ENCODE peak calls at places on chromosomes 6 and 20, in seven cellular contexts. U, D, B, Y, X, I and K are unnamed samples. For H3K9me3, the result is how much of the 10 kb centered on the place peaks cover.

GRCh38 chr20:38222923-38223742 is 37.4 kb downstream of the KIAA1755 start:
- DNase-seq in U (no peak), D (no peak), B (no peak), Y (no peak), X (no peak), I (no peak), K (no peak)

GRCh38 chr6:139323511-139324445 is 32.0 kb upstream of the TXLNB start:
- DNase-seq in U (peak), D (no peak), B (peak), Y (no peak), X (peak), I (peak), K (peak)

GRCh38 chr20:50980071-50980681 is 21.6 kb downstream of the MOCS3 start:
- DNase-seq in U (no peak), D (no peak), B (no peak), Y (no peak), X (peak), I (no peak), K (no peak)

GRCh38 chr20:38982291-38982690 is 20.1 kb downstream of the DHX35 start:
- DNase-seq in U (no peak), D (no peak), B (no peak), Y (no peak), X (no peak), I (no peak), K (no peak)

GRCh38 chr6:31397901-31398300 is 5.5 kb upstream of the MICA start:
- DNase-seq in U (no peak), D (no peak), B (no peak), Y (no peak), X (no peak), I (no peak), K (no peak)

GRCh38 chr6:135651964-135652755 is 154.6 kb upstream of the AHI1 start:
- DNase-seq in U (no peak), D (no peak), B (no peak), Y (no peak), X (no peak), I (no peak), K (no peak)

GRCh38 chr6:169841907-169842606 is 90.6 kb downstream of the ERMARD start:
- DNase-seq in U (no peak), D (no peak), B (no peak), Y (no peak), X (peak), I (no peak), K (no peak)

GRCh38 chr6:41092421-41093140 is 19.8 kb downstream of the NFYA start:
- DNase-seq in U (no peak), D (no peak), B (peak), Y (no peak), X (no peak), I (no peak), K (no peak)

GRCh38 chr6:43717389-43717788 is 29.8 kb upstream of the MRPS18A start:
- DNase-seq in U (no peak), D (no peak), B (no peak), Y (no peak), X (no peak), I (no peak), K (no peak)

GRCh38 chr20:2804921-2805681 is 4.7 kb upstream of the CPXM1 start:
- DNase-seq in U (no peak), D (no peak), B (no peak), Y (no peak), X (peak), I (no peak), K (no peak)

GRCh38 chr20:47776639-47777038 is 8.6 kb downstream of the SULF2 start:
- DNase-seq in U (no peak), D (no peak), B (no peak), Y (no peak), X (no peak), I (no peak), K (no peak)

GRCh38 chr6:101110814-101111213 is 229.7 kb upstream of the ASCC3 start:
- DNase-seq in U (no peak), D (no peak), B (no peak), Y (no peak), X (no peak), I (no peak), K (no peak)

GRCh38 chr6:142802124-142802523 is 142.9 kb downstream of the HIVEP2 start:
- DNase-seq in U (no peak), D (no peak), B (no peak), Y (no peak), X (peak), I (no peak), K (no peak)

GRCh38 chr6:13615802-13616140 is 636 bp downstream of the NOL7 start:
- DNase-seq in U (peak), D (peak), B (peak), Y (peak), X (peak), I (peak), K (peak)

GRCh38 chr6:119334535-119335264 is 14.9 kb downstream of the MAN1A1 start:
- DNase-seq in U (no peak), D (no peak), B (no peak), Y (no peak), X (no peak), I (no peak), K (no peak)

GRCh38 chr6:130233332-130233731 is 10.6 kb upstream of the SAMD3 start:
- DNase-seq in U (no peak), D (no peak), B (no peak), Y (no peak), X (no peak), I (no peak), K (no peak)

DNA sequence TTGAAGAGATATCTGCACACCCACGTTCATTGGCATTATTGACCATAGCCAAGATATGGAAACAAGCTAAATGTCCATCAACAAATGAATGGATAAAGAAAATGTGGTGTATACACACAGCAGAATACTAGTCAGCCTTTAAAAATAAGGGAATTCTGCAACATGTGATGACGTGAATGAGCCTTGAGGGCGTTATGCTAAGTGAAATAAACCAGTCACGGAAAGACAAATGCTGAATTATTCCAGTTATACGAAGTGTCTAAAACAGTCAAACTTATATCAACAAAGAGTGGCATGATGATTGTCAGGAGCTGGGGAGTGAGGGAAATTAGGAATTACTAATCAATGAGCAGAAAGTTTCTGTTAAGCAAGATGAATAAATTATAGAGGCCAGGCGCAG is 8.4 kb upstream of the DEFB121 start:
- DNase-seq in U (no peak), D (no peak), B (no peak), Y (no peak), X (no peak), I (no peak), K (no peak)
- H3K9me3 ChIP-seq in U (under half), D (under half), B (under half), Y (under half), X (under half), I (under half), K (under half)

GRCh38 chr6:298233-299049 is 6.2 kb downstream of the DUSP22 start:
- DNase-seq in U (no peak), D (no peak), B (peak), Y (no peak), X (no peak), I (no peak), K (no peak)
- H3K9me3 ChIP-seq in U (under half), D (under half), B (under half), Y (under half), X (under half), I (under half), K (under half)

DNA sequence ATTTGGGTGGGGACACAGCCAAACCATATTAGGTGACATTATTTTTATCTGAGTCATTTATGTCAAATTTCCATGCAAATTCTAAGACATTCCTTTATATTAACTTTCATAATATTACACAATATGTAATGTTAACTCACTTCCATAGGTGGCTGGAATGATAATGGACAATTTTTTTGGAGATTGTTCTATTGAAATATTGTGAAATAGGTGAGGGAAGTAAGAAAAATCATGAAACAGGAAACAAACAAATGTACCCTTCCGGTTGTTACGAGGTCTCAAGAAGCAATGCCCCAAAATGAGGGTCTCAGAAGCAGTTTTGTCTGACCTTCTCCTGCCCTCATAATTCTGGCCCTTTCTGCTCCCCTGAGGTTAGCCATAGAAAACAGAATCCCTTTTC is 306.5 kb downstream of the HDGFL1 start:
- DNase-seq in U (no peak), D (no peak), B (no peak), Y (no peak), X (no peak), I (no peak), K (no peak)
- H3K9me3 ChIP-seq in U (under half), D (under half), B (under half), Y (under half), X (under half), I (under half), K (under half)

DNA sequence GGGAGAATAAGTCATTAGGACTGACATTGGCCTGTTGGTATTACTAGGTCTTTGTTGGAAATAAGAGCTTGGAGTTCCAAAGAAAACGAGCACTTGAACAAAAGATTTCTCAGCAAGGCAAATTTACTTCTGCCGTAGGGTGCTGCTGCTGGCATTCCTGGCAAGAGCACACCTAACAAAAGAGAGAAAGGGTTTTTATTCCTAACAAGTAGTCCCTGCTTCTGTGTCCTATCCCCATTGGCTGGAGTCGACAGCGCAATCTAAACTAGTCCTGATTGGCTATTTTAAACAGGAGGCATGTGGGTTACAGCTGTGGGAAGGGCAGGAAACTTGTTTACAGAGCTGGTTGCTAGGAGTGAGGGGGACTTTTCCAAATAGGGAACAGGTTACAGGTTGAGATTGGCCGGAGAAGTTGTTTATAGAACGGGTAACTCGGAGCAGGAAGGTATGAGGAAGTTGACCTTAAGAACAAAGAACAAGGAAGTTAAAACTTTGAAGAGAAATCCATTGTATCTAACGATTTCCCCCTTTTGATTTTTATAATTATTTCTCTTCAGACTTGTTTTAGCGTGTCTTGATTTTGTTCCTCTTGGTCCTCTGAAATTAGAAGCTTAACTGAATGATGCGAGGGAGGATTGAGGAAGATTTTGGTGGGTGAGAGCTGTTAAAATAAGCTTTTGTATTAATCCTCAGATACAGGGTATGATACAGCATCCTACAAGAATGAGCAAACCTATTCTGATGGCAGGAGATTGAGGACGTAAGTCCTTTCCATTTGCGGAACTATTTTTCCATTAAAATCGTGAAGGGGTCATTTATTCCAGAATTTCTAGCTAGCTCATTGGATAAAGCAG is 3.4 kb upstream of the ZNFX1 start:
- DNase-seq in U (no peak), D (no peak), B (no peak), Y (no peak), X (no peak), I (no peak), K (no peak)
- H3K9me3 ChIP-seq in U (under half), D (under half), B (under half), Y (under half), X (under half), I (under half), K (under half)

DNA sequence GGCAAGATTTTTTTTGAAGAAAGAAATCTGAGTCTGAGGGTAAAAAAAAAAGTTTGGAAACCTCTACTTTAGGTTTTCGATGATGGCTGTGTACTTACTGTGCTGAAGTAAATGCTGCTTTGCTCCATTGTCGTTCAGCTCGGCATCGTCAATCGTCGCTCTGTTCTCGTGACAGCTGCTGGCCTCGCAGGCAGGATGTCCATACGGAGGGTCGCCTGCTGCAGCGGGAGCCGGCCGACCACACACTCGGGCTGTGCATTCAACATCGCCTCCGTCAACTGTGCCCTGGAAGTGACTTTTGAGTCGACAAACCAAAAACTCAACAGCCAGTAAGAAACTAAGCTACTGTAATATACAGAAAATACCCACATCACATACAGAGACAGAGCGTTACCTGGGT is 53.1 kb upstream of the SMOC2 start:
- DNase-seq in U (no peak), D (no peak), B (no peak), Y (no peak), X (no peak), I (no peak), K (no peak)
- H3K9me3 ChIP-seq in U (under half), D (under half), B (under half), Y (under half), X (under half), I (under half), K (under half)

DNA sequence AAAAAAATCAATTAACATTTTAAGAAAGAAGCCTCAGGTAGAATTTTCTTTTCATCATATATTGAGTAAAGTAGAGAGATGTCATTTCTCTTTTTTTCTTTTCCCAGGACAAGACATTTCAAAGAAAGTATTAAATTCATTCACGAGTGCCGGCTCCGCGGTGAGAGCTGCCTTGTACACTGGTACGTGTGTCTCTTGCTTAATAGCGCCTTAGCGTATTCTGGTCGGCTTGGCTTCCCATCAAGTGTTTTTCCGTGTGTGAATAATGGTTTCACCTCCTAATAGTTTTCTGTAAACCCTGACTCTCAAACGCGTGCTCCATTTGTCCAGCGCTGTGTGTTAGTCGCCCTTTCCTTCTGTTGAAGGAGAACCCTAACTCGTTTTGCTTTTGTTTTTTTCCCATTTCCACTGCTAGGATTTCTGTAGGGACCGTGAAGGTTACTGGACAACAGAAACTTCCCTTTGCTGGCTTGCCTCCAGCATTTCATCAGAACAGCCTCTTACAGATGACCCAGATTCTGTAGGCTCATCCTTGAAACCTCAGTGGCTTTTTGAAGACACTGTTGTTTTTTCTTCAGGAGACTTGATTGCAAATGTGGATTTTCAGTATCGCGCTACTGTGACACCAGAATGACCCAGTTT is 45.7 kb upstream of the IRF4 start:
- DNase-seq in U (peak), D (no peak), B (no peak), Y (no peak), X (no peak), I (no peak), K (peak)
- H3K9me3 ChIP-seq in U (under half), D (under half), B (under half), Y (under half), X (under half), I (under half), K (under half)

GRCh38 chr6:148681666-148682065 is 65.2 kb upstream of the UST start:
- DNase-seq in U (no peak), D (no peak), B (no peak), Y (no peak), X (no peak), I (no peak), K (no peak)

GRCh38 chr6:148682252-148682651 is 64.6 kb upstream of the UST start:
- DNase-seq in U (no peak), D (no peak), B (no peak), Y (no peak), X (no peak), I (no peak), K (no peak)

GRCh38 chr6:148682990-148683389 is 63.8 kb upstream of the UST start:
- DNase-seq in U (no peak), D (no peak), B (no peak), Y (no peak), X (no peak), I (no peak), K (peak)

GRCh38 chr6:148678682-148679081 is 68.1 kb upstream of the UST start:
- DNase-seq in U (no peak), D (no peak), B (no peak), Y (no peak), X (no peak), I (no peak), K (no peak)

DNA sequence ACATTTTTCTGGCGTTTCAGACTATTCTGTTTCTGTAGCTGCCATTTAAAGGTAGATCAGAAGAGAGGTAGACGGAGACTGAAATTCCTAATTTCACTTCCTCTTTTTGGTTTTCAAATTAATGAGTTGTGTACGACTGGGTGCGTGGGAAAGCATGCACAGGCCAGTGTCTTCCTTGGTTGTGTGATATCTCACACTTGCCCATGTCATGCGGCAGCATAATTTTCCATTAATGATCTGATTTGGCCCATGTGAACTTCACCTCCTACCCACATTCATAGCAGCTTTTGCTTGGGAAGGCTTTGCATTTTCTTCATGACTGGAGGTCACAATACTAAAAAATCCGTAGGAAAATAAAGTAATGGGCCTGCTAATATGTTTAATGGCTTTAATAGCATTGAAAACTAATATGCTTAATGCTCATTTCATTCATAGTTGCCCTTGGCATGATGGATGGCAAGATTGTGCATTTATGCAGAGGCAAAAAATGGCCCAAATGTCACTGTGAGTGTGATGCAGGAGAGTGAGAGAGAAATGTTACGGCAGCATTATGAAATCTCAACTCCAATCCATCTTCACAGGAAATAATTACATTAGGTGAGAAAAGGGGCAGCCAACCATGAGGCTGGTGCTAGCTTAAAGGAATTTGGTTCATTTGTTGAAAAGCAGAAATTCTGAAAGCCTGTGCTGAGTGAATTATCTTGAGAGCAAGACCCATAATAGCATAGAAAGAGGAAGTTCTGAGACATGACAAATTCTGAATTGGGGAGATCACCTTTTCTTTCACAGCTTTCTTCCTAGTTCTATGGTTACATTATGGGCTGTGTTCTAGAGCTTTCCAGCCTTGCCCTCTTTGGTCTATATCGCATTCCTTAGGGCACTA is 69.0 kb upstream of the UST start:
- DNase-seq in U (no peak), D (no peak), B (peak), Y (no peak), X (no peak), I (no peak), K (no peak)
- H3K9me3 ChIP-seq in U (under half), D (under half), B (under half), Y (under half), X (under half), I (under half), K (under half)